ENCODE peak calls at places on chromosomes 5 and 9, in four cellular contexts. D is H1, L is K562, A is HepG2. Z is an unnamed sample.

GRCh38 chr9:34079181-34079580 is 30.5 kb upstream of the UBAP2 start:
- DNase-seq in A (no peak), L (peak; percentile 29), D (no peak), Z (no peak)

GRCh38 chr5:135471726-135472125 is 19.6 kb upstream of the TIFAB start:
- DNase-seq in L (no peak), A (peak; percentile 31), D (no peak), Z (no peak)

GRCh38 chr5:156934450-156935211 is 28.4 kb downstream of the TIMD4 start:
- DNase-seq in D (no peak), A (peak; percentile 9), L (peak; percentile 11), Z (no peak)

GRCh38 chr5:14236757-14237156 is 93.6 kb downstream of the TRIO start:
- DNase-seq in D (no peak), L (no peak), A (no peak), Z (no peak)

GRCh38 chr5:178192244-178192643 is 5.1 kb upstream of the GMCL2 start:
- DNase-seq in L (no peak), D (no peak), A (no peak), Z (no peak)

GRCh38 chr9:114289571-114290481 is 33.1 kb upstream of the ORM1 start:
- DNase-seq in L (no peak), D (no peak), A (no peak), Z (no peak)

GRCh38 chr9:86352440-86353106 is 1.6 kb downstream of the TUT7 start:
- DNase-seq in L (no peak), D (no peak), A (no peak), Z (no peak)

GRCh38 chr5:142009886-142010285 is 2.9 kb downstream of the GNPDA1 start:
- DNase-seq in D (no peak), A (no peak), L (no peak), Z (no peak)

GRCh38 chr9:137244486-137245449 is 3.7 kb downstream of the TUBB4B start:
- DNase-seq in L (no peak), D (no peak), A (no peak), Z (no peak)

GRCh38 chr5:1724822-1725602 is 74.6 kb downstream of the MRPL36 start:
- DNase-seq in A (no peak), D (no peak), L (peak; percentile 74), Z (peak; percentile 19)

GRCh38 chr9:36113999-36114398 is 22.5 kb upstream of the GLIPR2 start:
- DNase-seq in A (no peak), D (no peak), L (no peak), Z (no peak)

GRCh38 chr5:18466731-18467130 is 832.5 kb downstream of the TAF11L14 start:
- DNase-seq in L (no peak), A (no peak), D (no peak), Z (no peak)

GRCh38 chr5:126757713-126758357 is 19.1 kb upstream of the LMNB1 start:
- DNase-seq in A (no peak), L (no peak), D (no peak), Z (no peak)

GRCh38 chr5:72326298-72326649 is 6.1 kb downstream of the PTCD2 start:
- DNase-seq in D (no peak), A (no peak), L (no peak), Z (no peak)

GRCh38 chr5:57219386-57219785 is 45.5 kb downstream of the GPBP1 start:
- DNase-seq in A (peak; percentile 5), L (no peak), D (no peak), Z (no peak)

GRCh38 chr9:70165006-70165602 is 93.7 kb upstream of the SMC5 start:
- DNase-seq in L (no peak), D (no peak), A (no peak), Z (no peak)

GRCh38 chr5:120527251-120527650 is 63.2 kb downstream of the PRR16 start:
- DNase-seq in D (no peak), L (no peak), A (no peak), Z (no peak)

GRCh38 chr5:147860641-147861025 is 17.9 kb upstream of the SCGB3A2 start:
- DNase-seq in L (no peak), A (no peak), D (no peak), Z (no peak)

GRCh38 chr9:121651295-121652036 is at the start of gene DAB2IP:
- DNase-seq in D (no peak), L (peak; percentile 49), A (no peak), Z (no peak)

GRCh38 chr9:89395931-89396710 is 77.8 kb downstream of the SECISBP2 start:
- DNase-seq in D (no peak), L (no peak), A (no peak), Z (no peak)

GRCh38 chr9:82764270-82764669 is 298.7 kb downstream of the RASEF start:
- DNase-seq in D (no peak), A (no peak), L (no peak), Z (no peak)

GRCh38 chr5:90136952-90137528 is 272.5 kb downstream of the CETN3 start:
- DNase-seq in L (no peak), A (no peak), D (no peak), Z (no peak)

GRCh38 chr5:142720561-142721275 is 34.8 kb upstream of the FGF1 start:
- DNase-seq in L (no peak), A (peak; percentile 45), D (no peak), Z (no peak)

GRCh38 chr5:31833005-31833404 is 194.1 kb downstream of the PDZD2 start:
- DNase-seq in A (no peak), D (no peak), L (no peak), Z (no peak)

GRCh38 chr5:60903356-60903755 is 41.5 kb downstream of the ERCC8 start:
- DNase-seq in L (no peak), D (no peak), A (no peak), Z (no peak)

GRCh38 chr9:136304981-136305380 is 1.1 kb upstream of the CCDC187 start:
- DNase-seq in D (no peak), A (no peak), L (no peak), Z (no peak)

GRCh38 chr9:90309809-90310522 is 332.7 kb downstream of the DIRAS2 start:
- DNase-seq in L (no peak), A (no peak), D (no peak), Z (no peak)

GRCh38 chr9:124149992-124150391 is 107.8 kb upstream of the NEK6 start:
- DNase-seq in D (no peak), A (no peak), L (no peak), Z (no peak)

GRCh38 chr5:157196045-157196444 is 15.4 kb downstream of the ITK start:
- DNase-seq in L (no peak), A (no peak), D (no peak), Z (no peak)

GRCh38 chr5:142976861-142977260 is 206.7 kb downstream of the ARHGAP26 start:
- DNase-seq in L (no peak), D (no peak), A (no peak), Z (no peak)

DNA sequence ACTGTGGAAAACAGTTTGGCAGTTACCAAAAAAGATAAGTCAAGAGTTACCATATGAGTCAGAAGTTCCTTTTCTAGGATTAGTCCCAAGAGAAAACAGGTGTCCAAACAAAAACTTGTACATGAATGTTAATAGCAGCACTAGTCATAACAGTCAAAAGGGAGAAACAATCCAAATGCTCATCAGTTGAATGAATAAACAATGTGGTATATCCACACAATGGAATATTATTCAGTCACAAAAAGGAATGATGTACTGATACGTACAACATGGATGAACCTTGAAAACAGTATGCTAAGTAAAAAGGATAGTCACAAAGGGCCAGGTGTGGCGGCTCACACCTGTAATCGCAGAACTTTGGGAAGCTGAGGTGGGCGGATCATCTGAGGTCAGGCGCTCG is 7.9 kb downstream of the ZNF510 start:
- DNase-seq in A (no peak), D (no peak), L (no peak), Z (no peak)
- TF ChIP-seq TAF1 in A (no peak), D (no peak), L (no peak), Z (no peak)

GRCh38 chr9:29213374-29214161 is 1640.3 kb upstream of the C9orf72 start:
- DNase-seq in D (no peak), A (no peak), L (no peak), Z (no peak)

GRCh38 chr9:29209748-29210276 is 1636.5 kb upstream of the C9orf72 start:
- DNase-seq in D (no peak), L (no peak), A (no peak), Z (no peak)

GRCh38 chr9:29211003-29211584 is 1637.8 kb upstream of the C9orf72 start:
- DNase-seq in D (no peak), L (no peak), A (no peak), Z (no peak)

GRCh38 chr9:29212590-29213373 is 1639.5 kb upstream of the C9orf72 start:
- DNase-seq in A (no peak), D (no peak), L (no peak), Z (no peak)

DNA sequence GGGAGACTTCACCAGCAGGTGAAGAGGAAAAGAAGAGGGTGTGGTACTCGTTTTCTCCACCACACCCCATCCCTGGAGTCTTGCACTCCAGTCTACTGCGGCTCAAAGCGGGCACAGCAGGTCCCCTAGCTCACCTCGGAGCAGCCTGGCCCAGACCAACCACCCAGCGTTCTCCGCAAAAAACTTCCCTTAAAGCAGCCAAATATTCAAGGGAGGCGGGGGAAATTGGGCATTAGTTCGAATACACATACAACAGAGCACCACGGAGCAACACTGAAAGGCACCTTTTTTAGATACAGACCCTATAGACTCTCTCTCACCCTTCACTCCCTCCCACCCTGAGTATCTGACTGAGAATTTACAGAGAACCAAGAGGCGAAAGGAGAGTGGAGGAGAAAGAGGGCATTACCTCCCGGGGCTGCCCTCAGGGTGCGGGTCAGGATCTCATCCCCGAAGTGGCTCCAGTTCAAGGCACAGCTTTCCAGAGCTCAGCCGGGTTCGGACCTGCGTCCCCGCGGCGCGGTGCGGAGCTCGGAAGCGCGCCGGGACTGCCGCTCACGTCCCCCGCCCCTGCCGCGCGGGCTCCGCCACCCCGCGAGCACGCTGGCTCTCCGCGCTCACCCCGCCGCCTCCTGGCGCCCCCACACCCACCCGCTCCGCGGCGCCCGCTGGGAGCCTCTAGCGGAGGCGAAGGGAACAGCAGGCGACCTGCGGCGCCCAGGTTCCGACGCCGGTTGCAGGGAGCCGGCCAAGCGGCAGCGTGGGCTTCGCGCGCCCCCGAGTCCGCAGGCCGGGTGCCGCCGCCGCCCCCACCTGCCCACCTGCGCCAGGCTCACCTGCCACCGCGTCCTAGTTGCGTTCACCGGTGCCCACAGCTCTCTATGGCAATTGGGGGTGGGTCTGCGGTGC is 1638.7 kb upstream of the C9orf72 start:
- DNase-seq in A (peak; percentile 12), D (no peak), L (no peak), Z (peak; percentile 62)
- TF ChIP-seq TAF1 in A (no peak), D (peak; percentile 15), L (no peak), Z (no peak)

GRCh38 chr5:140240987-140241706 is 61.8 kb downstream of the PFDN1 start:
- DNase-seq in A (peak; percentile 79), L (peak; percentile 45), D (no peak), Z (no peak)
- TF ChIP-seq TAF1 in A (no peak), L (no peak), D (no peak), Z (no peak)

GRCh38 chr5:53055359-53055758 is 54.2 kb downstream of the MOCS2 start:
- DNase-seq in A (no peak), L (no peak), D (no peak), Z (no peak)
- TF ChIP-seq TAF1 in A (no peak), L (no peak), D (no peak), Z (no peak)